ENCODE peak calls at places on chromosomes 16 and 17, in ten cellular contexts. One of them, this sample, is unnamed.

GRCh38 chr16:74982303-74982702 is 2.6 kb downstream of the WDR59 start:
- DNase-seq in esophagus muscularis mucosa: no peak
- DNase-seq in prostate gland: no peak
- DNase-seq in right lobe of liver: no peak
- DNase-seq in tibial artery: no peak
- DNase-seq in naive thymus-derived CD4-positive, alpha-beta T cell: no peak
- DNase-seq in heart right ventricle: no peak
- DNase-seq in stomach: no peak
- DNase-seq in dorsolateral prefrontal cortex: no peak
- DNase-seq in SJSA1: no peak
- DNase-seq in this sample: no peak

GRCh38 chr17:76271669-76272540 is 6.8 kb downstream of the UBALD2 start:
- DNase-seq in esophagus muscularis mucosa: no peak
- DNase-seq in prostate gland: no peak
- DNase-seq in right lobe of liver: peak; percentile 46
- DNase-seq in tibial artery: no peak
- DNase-seq in naive thymus-derived CD4-positive, alpha-beta T cell: peak; percentile 79
- DNase-seq in heart right ventricle: no peak
- DNase-seq in stomach: peak; percentile 58
- DNase-seq in dorsolateral prefrontal cortex: no peak
- DNase-seq in SJSA1: no peak
- DNase-seq in this sample: no peak

GRCh38 chr16:71883193-71883848 is 661 bp downstream of the ZNF821 start:
- DNase-seq in esophagus muscularis mucosa: no peak
- DNase-seq in prostate gland: peak; percentile 29
- DNase-seq in right lobe of liver: peak; percentile 54
- DNase-seq in tibial artery: no peak
- DNase-seq in naive thymus-derived CD4-positive, alpha-beta T cell: peak; percentile 68
- DNase-seq in heart right ventricle: peak; percentile 46
- DNase-seq in stomach: no peak
- DNase-seq in dorsolateral prefrontal cortex: peak; percentile 42
- DNase-seq in SJSA1: peak; percentile 24
- DNase-seq in this sample: peak; percentile 54

GRCh38 chr16:1918312-1918889 is at the start of gene HS3ST6:
- DNase-seq in esophagus muscularis mucosa: no peak
- DNase-seq in prostate gland: no peak
- DNase-seq in right lobe of liver: no peak
- DNase-seq in tibial artery: no peak
- DNase-seq in naive thymus-derived CD4-positive, alpha-beta T cell: no peak
- DNase-seq in heart right ventricle: no peak
- DNase-seq in stomach: no peak
- DNase-seq in dorsolateral prefrontal cortex: no peak
- DNase-seq in SJSA1: no peak
- DNase-seq in this sample: no peak

GRCh38 chr16:261031-261691 is 14.6 kb downstream of the RGS11 start:
- DNase-seq in esophagus muscularis mucosa: no peak
- DNase-seq in prostate gland: no peak
- DNase-seq in right lobe of liver: no peak
- DNase-seq in tibial artery: no peak
- DNase-seq in naive thymus-derived CD4-positive, alpha-beta T cell: no peak
- DNase-seq in heart right ventricle: no peak
- DNase-seq in stomach: no peak
- DNase-seq in dorsolateral prefrontal cortex: peak; percentile 81
- DNase-seq in SJSA1: no peak
- DNase-seq in this sample: no peak

GRCh38 chr17:2222901-2223616 is 80.5 kb downstream of the SMG6 start:
- DNase-seq in esophagus muscularis mucosa: no peak
- DNase-seq in prostate gland: no peak
- DNase-seq in right lobe of liver: peak; percentile 40
- DNase-seq in tibial artery: peak; percentile 77
- DNase-seq in naive thymus-derived CD4-positive, alpha-beta T cell: peak; percentile 62
- DNase-seq in heart right ventricle: peak; percentile 69
- DNase-seq in stomach: peak; percentile 32
- DNase-seq in dorsolateral prefrontal cortex: peak; percentile 33
- DNase-seq in SJSA1: peak; percentile 14
- DNase-seq in this sample: no peak

GRCh38 chr17:66466933-66467367 is 164.5 kb downstream of the PRKCA start:
- DNase-seq in esophagus muscularis mucosa: no peak
- DNase-seq in prostate gland: no peak
- DNase-seq in right lobe of liver: no peak
- DNase-seq in tibial artery: no peak
- DNase-seq in naive thymus-derived CD4-positive, alpha-beta T cell: peak; percentile 52
- DNase-seq in heart right ventricle: no peak
- DNase-seq in stomach: no peak
- DNase-seq in dorsolateral prefrontal cortex: no peak
- DNase-seq in SJSA1: peak; percentile 97
- DNase-seq in this sample: no peak

GRCh38 chr17:32519769-32520701 is 33.2 kb downstream of the CDK5R1 start:
- DNase-seq in esophagus muscularis mucosa: no peak
- DNase-seq in prostate gland: no peak
- DNase-seq in right lobe of liver: no peak
- DNase-seq in tibial artery: peak; percentile 61
- DNase-seq in naive thymus-derived CD4-positive, alpha-beta T cell: peak; percentile 36
- DNase-seq in heart right ventricle: peak; percentile 26
- DNase-seq in stomach: peak; percentile 30
- DNase-seq in dorsolateral prefrontal cortex: peak; percentile 31
- DNase-seq in SJSA1: no peak
- DNase-seq in this sample: no peak

GRCh38 chr17:36653374-36653773 is 52.0 kb downstream of the MRM1 start:
- DNase-seq in esophagus muscularis mucosa: no peak
- DNase-seq in prostate gland: no peak
- DNase-seq in right lobe of liver: no peak
- DNase-seq in tibial artery: no peak
- DNase-seq in naive thymus-derived CD4-positive, alpha-beta T cell: no peak
- DNase-seq in heart right ventricle: no peak
- DNase-seq in stomach: no peak
- DNase-seq in dorsolateral prefrontal cortex: no peak
- DNase-seq in SJSA1: no peak
- DNase-seq in this sample: no peak

GRCh38 chr17:78397681-78398101 is 19.2 kb downstream of the PGS1 start:
- DNase-seq in esophagus muscularis mucosa: no peak
- DNase-seq in prostate gland: peak; percentile 48
- DNase-seq in right lobe of liver: no peak
- DNase-seq in tibial artery: peak; percentile 77
- DNase-seq in naive thymus-derived CD4-positive, alpha-beta T cell: no peak
- DNase-seq in heart right ventricle: peak; percentile 65
- DNase-seq in stomach: no peak
- DNase-seq in dorsolateral prefrontal cortex: no peak
- DNase-seq in SJSA1: peak; percentile 89
- DNase-seq in this sample: no peak

GRCh38 chr16:27867122-27868110 is 196.1 kb downstream of the GSG1L start:
- DNase-seq in esophagus muscularis mucosa: no peak
- DNase-seq in prostate gland: peak; percentile 46
- DNase-seq in right lobe of liver: peak; percentile 62
- DNase-seq in tibial artery: no peak
- DNase-seq in naive thymus-derived CD4-positive, alpha-beta T cell: peak; percentile 66
- DNase-seq in heart right ventricle: peak; percentile 28
- DNase-seq in stomach: peak; percentile 53
- DNase-seq in dorsolateral prefrontal cortex: peak; percentile 5
- DNase-seq in SJSA1: peak; percentile 37
- DNase-seq in this sample: peak; percentile 93

GRCh38 chr17:77127735-77128361 is 12.9 kb upstream of the SEC14L1 start:
- DNase-seq in esophagus muscularis mucosa: no peak
- DNase-seq in prostate gland: peak; percentile 22
- DNase-seq in right lobe of liver: peak; percentile 73
- DNase-seq in tibial artery: peak; percentile 80
- DNase-seq in naive thymus-derived CD4-positive, alpha-beta T cell: peak; percentile 62
- DNase-seq in heart right ventricle: peak; percentile 80
- DNase-seq in stomach: peak; percentile 89
- DNase-seq in dorsolateral prefrontal cortex: peak; percentile 54
- DNase-seq in SJSA1: no peak
- DNase-seq in this sample: peak; percentile 62

GRCh38 chr16:88840589-88841215 is 16.0 kb downstream of the GALNS start:
- DNase-seq in esophagus muscularis mucosa: no peak
- DNase-seq in prostate gland: no peak
- DNase-seq in right lobe of liver: no peak
- DNase-seq in tibial artery: no peak
- DNase-seq in naive thymus-derived CD4-positive, alpha-beta T cell: no peak
- DNase-seq in heart right ventricle: no peak
- DNase-seq in stomach: no peak
- DNase-seq in dorsolateral prefrontal cortex: no peak
- DNase-seq in SJSA1: no peak
- DNase-seq in this sample: no peak

GRCh38 chr16:78072275-78072674 is 27.2 kb upstream of the WWOX start:
- DNase-seq in esophagus muscularis mucosa: no peak
- DNase-seq in prostate gland: no peak
- DNase-seq in right lobe of liver: no peak
- DNase-seq in tibial artery: no peak
- DNase-seq in naive thymus-derived CD4-positive, alpha-beta T cell: no peak
- DNase-seq in heart right ventricle: no peak
- DNase-seq in stomach: no peak
- DNase-seq in dorsolateral prefrontal cortex: no peak
- DNase-seq in SJSA1: no peak
- DNase-seq in this sample: no peak
- H3K27me3 ChIP-seq in esophagus muscularis mucosa: no peaks in the 10 kb centered on the region
- H3K27me3 ChIP-seq in prostate gland: no peaks in the 10 kb centered on the region
- H3K27me3 ChIP-seq in right lobe of liver: no peaks in the 10 kb centered on the region
- H3K27me3 ChIP-seq in tibial artery: no peaks in the 10 kb centered on the region
- H3K27me3 ChIP-seq in naive thymus-derived CD4-positive, alpha-beta T cell: no peaks in the 10 kb centered on the region
- H3K27me3 ChIP-seq in heart right ventricle: peaks cover 35% of the 10 kb centered on the region
- H3K27me3 ChIP-seq in stomach: peaks cover 6% of the 10 kb centered on the region
- H3K27me3 ChIP-seq in dorsolateral prefrontal cortex: no peaks in the 10 kb centered on the region
- H3K27me3 ChIP-seq in SJSA1: no peaks in the 10 kb centered on the region
- H3K27me3 ChIP-seq in this sample: no peaks in the 10 kb centered on the region

GRCh38 chr17:61402978-61403845 is 3.6 kb downstream of the TBX2 start:
- DNase-seq in esophagus muscularis mucosa: no peak
- DNase-seq in prostate gland: no peak
- DNase-seq in right lobe of liver: no peak
- DNase-seq in tibial artery: peak; percentile 79
- DNase-seq in naive thymus-derived CD4-positive, alpha-beta T cell: no peak
- DNase-seq in heart right ventricle: no peak
- DNase-seq in stomach: no peak
- DNase-seq in dorsolateral prefrontal cortex: no peak
- DNase-seq in SJSA1: no peak
- DNase-seq in this sample: no peak
- H3K27me3 ChIP-seq in esophagus muscularis mucosa: peaks cover 27% of the 10 kb centered on the region
- H3K27me3 ChIP-seq in prostate gland: peaks cover 11% of the 10 kb centered on the region
- H3K27me3 ChIP-seq in right lobe of liver: peaks cover 58% of the 10 kb centered on the region
- H3K27me3 ChIP-seq in tibial artery: no peaks in the 10 kb centered on the region
- H3K27me3 ChIP-seq in naive thymus-derived CD4-positive, alpha-beta T cell: peaks cover 56% of the 10 kb centered on the region
- H3K27me3 ChIP-seq in heart right ventricle: peaks cover 93% of the 10 kb centered on the region
- H3K27me3 ChIP-seq in stomach: peaks cover 100% of the 10 kb centered on the region
- H3K27me3 ChIP-seq in dorsolateral prefrontal cortex: peaks cover 90% of the 10 kb centered on the region
- H3K27me3 ChIP-seq in SJSA1: no peaks in the 10 kb centered on the region
- H3K27me3 ChIP-seq in this sample: no peaks in the 10 kb centered on the region

DNA sequence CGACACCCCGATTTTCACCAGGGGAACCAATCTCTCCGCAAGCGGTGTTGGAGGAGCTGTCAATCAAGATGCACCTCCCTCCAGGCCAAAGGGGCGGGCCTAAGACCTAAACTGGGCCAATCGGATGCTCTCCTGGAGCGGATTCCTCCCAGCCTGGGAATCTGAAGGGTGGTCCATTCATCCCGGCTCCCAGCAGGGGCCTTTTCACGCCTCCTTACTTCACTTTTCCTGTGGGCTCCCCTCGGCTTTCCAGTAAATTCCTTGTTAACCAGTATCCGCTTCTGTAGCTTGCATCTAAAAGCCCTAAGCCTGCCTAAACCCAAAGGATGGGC is 17.1 kb downstream of the C16orf74 start:
- DNase-seq in esophagus muscularis mucosa: no peak
- DNase-seq in prostate gland: no peak
- DNase-seq in right lobe of liver: no peak
- DNase-seq in tibial artery: no peak
- DNase-seq in naive thymus-derived CD4-positive, alpha-beta T cell: no peak
- DNase-seq in heart right ventricle: no peak
- DNase-seq in stomach: no peak
- DNase-seq in dorsolateral prefrontal cortex: no peak
- DNase-seq in SJSA1: no peak
- DNase-seq in this sample: peak; percentile 64
- H3K27me3 ChIP-seq in esophagus muscularis mucosa: no peaks in the 10 kb centered on the region
- H3K27me3 ChIP-seq in prostate gland: no peaks in the 10 kb centered on the region
- H3K27me3 ChIP-seq in right lobe of liver: no peaks in the 10 kb centered on the region
- H3K27me3 ChIP-seq in tibial artery: no peaks in the 10 kb centered on the region
- H3K27me3 ChIP-seq in naive thymus-derived CD4-positive, alpha-beta T cell: no peaks in the 10 kb centered on the region
- H3K27me3 ChIP-seq in heart right ventricle: no peaks in the 10 kb centered on the region
- H3K27me3 ChIP-seq in stomach: no peaks in the 10 kb centered on the region
- H3K27me3 ChIP-seq in dorsolateral prefrontal cortex: no peaks in the 10 kb centered on the region
- H3K27me3 ChIP-seq in SJSA1: no peaks in the 10 kb centered on the region
- H3K27me3 ChIP-seq in this sample: no peaks in the 10 kb centered on the region

GRCh38 chr17:4502466-4503154 is 3.9 kb downstream of the SPNS2 start:
- DNase-seq in esophagus muscularis mucosa: no peak
- DNase-seq in prostate gland: no peak
- DNase-seq in right lobe of liver: no peak
- DNase-seq in tibial artery: no peak
- DNase-seq in naive thymus-derived CD4-positive, alpha-beta T cell: no peak
- DNase-seq in heart right ventricle: no peak
- DNase-seq in stomach: no peak
- DNase-seq in dorsolateral prefrontal cortex: no peak
- DNase-seq in SJSA1: no peak
- DNase-seq in this sample: no peak

GRCh38 chr17:4504188-4504587 is 5.5 kb downstream of the SPNS2 start:
- DNase-seq in esophagus muscularis mucosa: no peak
- DNase-seq in prostate gland: no peak
- DNase-seq in right lobe of liver: no peak
- DNase-seq in tibial artery: no peak
- DNase-seq in naive thymus-derived CD4-positive, alpha-beta T cell: no peak
- DNase-seq in heart right ventricle: no peak
- DNase-seq in stomach: no peak
- DNase-seq in dorsolateral prefrontal cortex: no peak
- DNase-seq in SJSA1: no peak
- DNase-seq in this sample: no peak

GRCh38 chr17:4505187-4505586 is 6.5 kb downstream of the SPNS2 start:
- DNase-seq in esophagus muscularis mucosa: no peak
- DNase-seq in prostate gland: no peak
- DNase-seq in right lobe of liver: no peak
- DNase-seq in tibial artery: no peak
- DNase-seq in naive thymus-derived CD4-positive, alpha-beta T cell: no peak
- DNase-seq in heart right ventricle: no peak
- DNase-seq in stomach: no peak
- DNase-seq in dorsolateral prefrontal cortex: no peak
- DNase-seq in SJSA1: no peak
- DNase-seq in this sample: no peak

GRCh38 chr17:4501295-4501949 is 2.7 kb downstream of the SPNS2 start:
- DNase-seq in esophagus muscularis mucosa: no peak
- DNase-seq in prostate gland: no peak
- DNase-seq in right lobe of liver: no peak
- DNase-seq in tibial artery: no peak
- DNase-seq in naive thymus-derived CD4-positive, alpha-beta T cell: no peak
- DNase-seq in heart right ventricle: no peak
- DNase-seq in stomach: no peak
- DNase-seq in dorsolateral prefrontal cortex: no peak
- DNase-seq in SJSA1: no peak
- DNase-seq in this sample: no peak

DNA sequence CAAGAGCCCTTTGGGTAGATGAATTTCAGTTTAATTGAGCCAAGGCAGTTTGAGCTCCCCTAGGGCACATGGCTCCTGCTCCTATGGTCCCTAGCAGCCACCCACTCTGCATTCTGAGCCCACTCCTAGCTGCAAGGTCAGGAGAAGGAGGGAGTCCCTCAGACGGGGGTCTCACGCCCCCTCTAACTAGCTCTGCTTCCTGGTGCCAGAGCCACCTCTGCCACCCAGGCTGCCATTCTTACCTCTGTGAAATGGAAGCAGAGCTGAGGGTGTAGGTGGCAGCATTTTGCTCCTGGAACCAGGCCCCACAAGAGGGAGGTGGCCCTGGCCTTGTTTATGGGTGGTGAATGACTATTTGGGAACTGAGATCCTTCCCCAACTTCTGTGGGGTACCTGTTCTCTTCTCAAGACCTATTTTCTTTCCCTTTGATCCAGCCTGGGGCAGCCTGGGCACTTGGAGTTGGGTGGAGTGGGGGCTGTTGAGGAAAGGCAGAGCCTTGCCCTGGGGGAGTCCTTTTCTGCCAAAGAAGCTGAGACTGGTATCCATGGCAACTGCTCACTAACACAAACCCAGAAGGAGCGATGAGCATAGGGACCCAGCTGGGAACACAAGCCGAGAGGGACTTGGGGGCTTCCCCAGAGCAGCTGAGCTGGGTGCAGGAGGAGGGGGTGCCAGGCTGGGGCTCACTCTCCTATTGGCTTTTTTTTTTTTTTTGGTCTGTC is 4.8 kb downstream of the SPNS2 start:
- DNase-seq in esophagus muscularis mucosa: no peak
- DNase-seq in prostate gland: no peak
- DNase-seq in right lobe of liver: no peak
- DNase-seq in tibial artery: no peak
- DNase-seq in naive thymus-derived CD4-positive, alpha-beta T cell: no peak
- DNase-seq in heart right ventricle: no peak
- DNase-seq in stomach: no peak
- DNase-seq in dorsolateral prefrontal cortex: no peak
- DNase-seq in SJSA1: no peak
- DNase-seq in this sample: no peak
- H3K27me3 ChIP-seq in esophagus muscularis mucosa: peaks cover 6% of the 10 kb centered on the region
- H3K27me3 ChIP-seq in prostate gland: peaks cover 8% of the 10 kb centered on the region
- H3K27me3 ChIP-seq in right lobe of liver: no peaks in the 10 kb centered on the region
- H3K27me3 ChIP-seq in tibial artery: no peaks in the 10 kb centered on the region
- H3K27me3 ChIP-seq in naive thymus-derived CD4-positive, alpha-beta T cell: peaks cover 14% of the 10 kb centered on the region
- H3K27me3 ChIP-seq in heart right ventricle: no peaks in the 10 kb centered on the region
- H3K27me3 ChIP-seq in stomach: peaks cover 55% of the 10 kb centered on the region
- H3K27me3 ChIP-seq in dorsolateral prefrontal cortex: no peaks in the 10 kb centered on the region
- H3K27me3 ChIP-seq in SJSA1: peaks cover 22% of the 10 kb centered on the region
- H3K27me3 ChIP-seq in this sample: no peaks in the 10 kb centered on the region

This sample was measured in testis.